ENCODE peak calls at places on chromosomes 1 and 21, in nine cellular contexts. G is fibroblast of lung; W is colonic mucosa; J is foreskin fibroblast; T is left ventricle myocardium superior; N is glutamatergic neuron; E is activated T-helper 9 cell treated with anti-CD3 and anti-CD28 coated beads, Interleukin-2, amount 50 U/mL, for 16 hours; C is OCI-M1; A is activated CD4-positive, alpha-beta T cell treated with anti-CD3 and anti-CD28 coated beads, Interleukin-2, amount 50 U/mL, for 48 hours. H is an unnamed sample.

GRCh38 chr1:236253119-236253518 is 28.6 kb downstream of the ERO1B start:
- DNase-seq in G (no peak), W (no peak), J (no peak), T (no peak), N (no peak), E (no peak), C (no peak), A (no peak), H (no peak)

GRCh38 chr1:1075148-1075935 is 1.2 kb upstream of the RNF223 start:
- DNase-seq in G (no peak), W (no peak), J (no peak), T (peak; percentile 19), N (peak; percentile 28), E (no peak), C (no peak), A (no peak), H (no peak)

GRCh38 chr1:50523548-50523947 is 100.3 kb upstream of the DMRTA2 start:
- DNase-seq in G (no peak), W (no peak), J (no peak), T (no peak), N (no peak), E (no peak), C (no peak), A (no peak), H (no peak)

GRCh38 chr1:182909578-182909977 is 43.4 kb downstream of the SHCBP1L start:
- DNase-seq in G (no peak), W (no peak), J (no peak), T (no peak), N (no peak), E (no peak), C (peak; percentile 51), A (no peak), H (no peak)

GRCh38 chr1:31753623-31754349 is 10.4 kb downstream of the ADGRB2 start:
- DNase-seq in G (no peak), W (peak; percentile 86), J (no peak), T (peak; percentile 73), N (no peak), E (no peak), C (no peak), A (no peak), H (no peak)

GRCh38 chr1:59389847-59390246 is 93.0 kb downstream of the FGGY start:
- DNase-seq in G (no peak), W (no peak), J (no peak), T (no peak), N (no peak), E (no peak), C (no peak), A (no peak), H (no peak)

GRCh38 chr1:39195166-39196111 is 9.1 kb upstream of the MACF1 start:
- DNase-seq in G (peak; percentile 87), W (no peak), J (peak; percentile 38), T (no peak), N (no peak), E (no peak), C (peak; percentile 56), A (no peak), H (peak; percentile 36)

GRCh38 chr1:243273945-243274344 is 18.1 kb downstream of the SDCCAG8 start:
- DNase-seq in G (no peak), W (no peak), J (no peak), T (no peak), N (no peak), E (no peak), C (no peak), A (no peak), H (no peak)

GRCh38 chr1:246689409-246689997 is 34.7 kb upstream of the SCCPDH start:
- DNase-seq in G (peak; percentile 65), W (peak; percentile 91), J (no peak), T (peak; percentile 65), N (peak; percentile 38), E (no peak), C (peak; percentile 90), A (peak; percentile 43), H (peak; percentile 57)

GRCh38 chr1:63746129-63746864 is 27.5 kb upstream of the ROR1 start:
- DNase-seq in G (peak; percentile 97), W (no peak), J (peak; percentile 91), T (no peak), N (no peak), E (no peak), C (no peak), A (peak; percentile 47), H (peak; percentile 60)

GRCh38 chr1:230711245-230711644 is 2.7 kb downstream of the AGT start:
- DNase-seq in G (peak; percentile 33), W (no peak), J (no peak), T (no peak), N (no peak), E (no peak), C (peak; percentile 10), A (no peak), H (no peak)

GRCh38 chr1:153001382-153001781 is at the start of gene SPRR3:
- DNase-seq in G (no peak), W (no peak), J (no peak), T (no peak), N (no peak), E (no peak), C (peak; percentile 71), A (no peak), H (no peak)

GRCh38 chr1:201184307-201184706 is 6.3 kb upstream of the IGFN1 start:
- DNase-seq in G (peak; percentile 8), W (no peak), J (no peak), T (no peak), N (no peak), E (no peak), C (no peak), A (no peak), H (peak; percentile 31)

GRCh38 chr21:45050361-45050785 is 24.0 kb upstream of the ADARB1 start:
- DNase-seq in G (no peak), W (no peak), J (no peak), T (no peak), N (no peak), E (no peak), C (no peak), A (no peak), H (no peak)

GRCh38 chr1:245483247-245483646 is 328.5 kb downstream of the KIF26B start:
- DNase-seq in G (no peak), W (no peak), J (no peak), T (no peak), N (no peak), E (no peak), C (no peak), A (no peak), H (no peak)

GRCh38 chr1:200660719-200661118 is 9.0 kb downstream of the DDX59 start:
- DNase-seq in G (no peak), W (no peak), J (no peak), T (peak; percentile 78), N (no peak), E (no peak), C (no peak), A (no peak), H (no peak)

GRCh38 chr1:41367102-41367537 is 5.9 kb downstream of the FOXO6 start:
- DNase-seq in G (no peak), W (no peak), J (no peak), T (no peak), N (no peak), E (no peak), C (no peak), A (no peak), H (no peak)

H was measured in RCC 7860.